ENCODE peak calls at places on chromosomes 6 and 20, in five cellular contexts. Q is tibial artery, H is hepatocyte, U is HFF-Myc, K is BJ. N is an unnamed sample.

GRCh38 chr20:33675127-33675954 is 1.1 kb upstream of the NECAB3 start:
- DNase-seq in Q (peak), H (no peak), U (no peak), K (no peak), N (no peak)

GRCh38 chr20:44271915-44272663 is 25.0 kb downstream of the GDAP1L1 start:
- DNase-seq in Q (no peak), H (no peak), U (no peak), K (no peak), N (no peak)

GRCh38 chr6:148137652-148138051 is 205.0 kb upstream of the SASH1 start:
- DNase-seq in Q (no peak), H (no peak), U (no peak), K (no peak), N (no peak)

GRCh38 chr6:154690857-154691256 is 42.4 kb upstream of the SCAF8 start:
- DNase-seq in Q (no peak), H (no peak), U (no peak), K (no peak), N (no peak)

GRCh38 chr6:156878688-156879087 is 101.5 kb downstream of the ARID1B start:
- DNase-seq in Q (no peak), H (no peak), U (no peak), K (no peak), N (no peak)

GRCh38 chr6:44268095-44268628 is 2.1 kb upstream of the TMEM151B start:
- DNase-seq in Q (no peak), H (peak), U (no peak), K (no peak), N (no peak)

GRCh38 chr6:35258858-35259193 is 709 bp upstream of the ZNF76 start:
- DNase-seq in Q (peak), H (peak), U (no peak), K (no peak), N (peak)

GRCh38 chr6:136235233-136235564 is 14.9 kb downstream of the MTFR2 start:
- DNase-seq in Q (no peak), H (no peak), U (no peak), K (no peak), N (peak)

GRCh38 chr20:62474585-62475026 is 1.2 kb downstream of the GATA5 start:
- DNase-seq in Q (no peak), H (no peak), U (no peak), K (no peak), N (no peak)

GRCh38 chr6:33029297-33030184 is 20.1 kb upstream of the HLA-DOA start:
- DNase-seq in Q (no peak), H (no peak), U (no peak), K (no peak), N (no peak)

GRCh38 chr20:16267526-16267925 is 305.7 kb downstream of the KIF16B start:
- DNase-seq in Q (no peak), H (no peak), U (no peak), K (no peak), N (no peak)

GRCh38 chr6:170172406-170172805 is 118.5 kb downstream of the DLL1 start:
- DNase-seq in Q (no peak), H (no peak), U (no peak), K (no peak), N (no peak)

GRCh38 chr20:43658068-43658722 is 8.7 kb upstream of the MYBL2 start:
- DNase-seq in Q (no peak), H (peak), U (no peak), K (no peak), N (no peak)

GRCh38 chr6:40328376-40328987 is 258.7 kb downstream of the LRFN2 start:
- DNase-seq in Q (no peak), H (peak), U (no peak), K (no peak), N (no peak)

GRCh38 chr6:130620338-130620781 is 206.8 kb upstream of the SMLR1 start:
- DNase-seq in Q (no peak), H (no peak), U (peak), K (peak), N (no peak)

GRCh38 chr6:52261229-52261628 is 16.9 kb upstream of the IL17F start:
- DNase-seq in Q (no peak), H (peak), U (peak), K (peak), N (peak)

DNA sequence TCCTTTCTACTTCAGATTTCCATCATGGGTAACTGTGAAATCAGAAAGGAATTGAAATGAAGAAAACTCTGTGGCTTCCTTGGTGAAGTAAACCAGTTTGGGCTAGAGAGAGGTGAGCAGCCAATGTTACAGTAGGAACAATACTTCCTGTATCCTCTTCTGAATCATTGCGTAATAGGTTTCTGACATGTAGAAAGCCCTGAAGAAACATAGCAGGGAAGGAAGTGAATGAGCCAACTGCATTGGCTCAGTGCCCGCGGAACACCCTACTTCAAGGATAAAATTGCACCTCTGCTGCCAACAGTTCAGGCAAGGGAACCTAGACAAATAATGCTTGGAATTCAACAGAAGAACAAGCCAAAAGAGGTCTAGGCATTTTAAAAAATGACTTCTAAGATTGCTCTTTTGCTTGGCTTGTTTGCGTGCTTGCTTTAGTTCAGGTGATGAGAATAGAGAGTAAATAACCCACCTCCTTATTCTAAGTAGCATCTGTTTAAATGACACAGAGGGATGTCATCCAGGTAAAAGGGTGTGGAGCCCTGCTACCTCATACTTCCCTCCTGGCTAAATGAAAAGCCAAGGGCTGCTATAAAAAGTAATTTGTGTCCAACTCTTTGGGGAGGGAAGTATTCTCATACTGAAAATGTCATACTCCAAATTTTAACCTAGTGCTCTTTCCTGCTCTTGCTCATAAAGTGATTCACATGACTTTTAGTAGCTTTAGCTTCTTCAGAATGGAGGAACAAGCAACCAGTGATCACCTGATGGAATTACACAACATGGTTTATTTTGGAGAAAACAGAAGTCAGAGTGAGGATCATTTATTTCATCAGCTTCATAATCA is 30.0 kb upstream of the AKIRIN2 start:
- DNase-seq in Q (peak), H (peak), U (peak), K (peak), N (peak)
- H3K4me3 ChIP-seq in Q (no peak), H (no peak), U (no peak), K (no peak), N (no peak)

DNA sequence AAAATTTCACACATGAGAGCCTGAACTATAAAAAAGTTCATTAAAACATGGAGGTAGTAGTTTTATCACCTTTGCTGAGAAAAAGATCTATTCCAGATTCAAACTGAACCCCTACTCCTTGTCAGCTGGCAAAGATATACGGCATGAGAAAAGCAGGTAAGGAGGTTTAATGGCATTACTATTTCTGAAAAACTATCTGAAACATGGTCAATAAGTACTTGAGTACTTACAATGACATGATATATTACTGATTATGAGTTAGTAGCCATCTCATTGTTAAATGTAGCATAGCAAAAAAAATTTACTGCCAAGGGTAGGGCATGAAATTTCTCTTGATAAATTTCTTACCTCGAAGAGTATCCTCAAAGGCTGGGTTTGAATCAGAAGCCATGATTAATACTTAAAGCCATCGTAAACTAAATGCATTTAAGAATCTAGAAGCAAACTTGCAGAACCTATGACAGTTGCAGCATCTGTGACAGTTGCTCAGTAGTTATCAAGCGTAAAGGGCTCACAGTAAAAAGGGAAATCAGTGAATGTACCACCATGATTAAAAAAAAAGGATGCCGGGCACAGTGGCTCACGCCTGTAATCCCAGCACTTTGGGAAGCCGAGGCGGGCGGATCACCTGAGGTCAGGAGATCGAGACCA is 8.7 kb downstream of the SLC17A5 start:
- DNase-seq in Q (no peak), H (no peak), U (no peak), K (no peak), N (no peak)
- H3K4me3 ChIP-seq in Q (peak), H (peak), U (peak), K (no peak), N (peak)

GRCh38 chr6:20334334-20334733 is 67.3 kb upstream of the E2F3 start:
- DNase-seq in Q (no peak), H (no peak), U (no peak), K (no peak), N (no peak)
- H3K4me3 ChIP-seq in Q (no peak), H (no peak), U (no peak), K (no peak), N (no peak)

DNA sequence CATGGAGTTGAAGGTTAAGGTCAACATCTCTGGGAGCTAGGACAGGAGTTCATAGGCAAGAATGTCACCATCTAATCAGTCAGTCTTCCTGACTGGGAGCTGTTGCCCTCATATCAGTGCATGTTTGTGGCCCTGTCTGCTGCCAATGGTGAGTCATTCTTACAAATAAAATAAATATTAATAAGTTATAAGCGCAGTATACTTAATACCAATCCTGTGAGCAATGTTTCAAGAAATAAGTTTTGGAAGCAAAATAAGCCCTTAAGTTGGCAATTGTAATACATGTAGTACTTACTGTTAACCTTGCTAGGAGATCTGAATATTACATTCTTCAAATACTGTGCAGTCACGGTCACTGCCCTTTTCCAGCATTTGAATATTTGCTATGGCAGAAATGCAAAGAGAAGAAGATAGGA is 20.2 kb upstream of the MDGA1 start:
- DNase-seq in Q (no peak), H (no peak), U (no peak), K (no peak), N (no peak)
- H3K4me3 ChIP-seq in Q (no peak), H (no peak), U (no peak), K (no peak), N (no peak)

GRCh38 chr6:141562181-141562800 is 570.4 kb upstream of the GJE1 start:
- DNase-seq in Q (no peak), H (peak), U (no peak), K (no peak), N (no peak)

GRCh38 chr6:141561154-141561553 is 571.6 kb upstream of the GJE1 start:
- DNase-seq in Q (no peak), H (no peak), U (no peak), K (no peak), N (no peak)

GRCh38 chr6:141562801-141563763 is 569.6 kb upstream of the GJE1 start:
- DNase-seq in Q (peak), H (peak), U (peak), K (peak), N (peak)
- H3K4me3 ChIP-seq in Q (peak), H (no peak), U (no peak), K (no peak), N (peak)